ENCODE peak calls at places on chromosomes 4 and X, in seven cellular contexts. U is AG20443, E is immature natural killer cell, K is HL-60, D is hypothalamus, L is choroid plexus epithelial cell, H is ELF-1. O is an unnamed sample.

GRCh38 chr4:113637823-113638691 is 123.5 kb downstream of the CAMK2D start:
- DNase-seq in U (no peak), E (no peak), K (no peak), D (no peak), L (no peak), H (no peak), O (peak)

GRCh38 chrX:47637546-47638195 is 7.9 kb upstream of the CFP start:
- DNase-seq in U (no peak), E (no peak), K (no peak), D (peak), L (no peak), H (peak), O (peak)

GRCh38 chr4:182212211-182212761 is 30.9 kb upstream of the TENM3 start:
- DNase-seq in U (peak), E (no peak), K (no peak), D (no peak), L (peak), H (peak), O (peak)

GRCh38 chrX:124238268-124238667 is 94.2 kb upstream of the TEX13D start:
- DNase-seq in U (no peak), E (no peak), K (no peak), D (no peak), L (no peak), H (no peak), O (no peak)

GRCh38 chrX:101417981-101418841 is 10.2 kb downstream of the HNRNPH2 start:
- DNase-seq in U (peak), E (peak), K (peak), D (peak), L (no peak), H (peak), O (peak)

GRCh38 chr4:24195976-24196736 is 306.3 kb upstream of the PPARGC1A start:
- DNase-seq in U (no peak), E (no peak), K (no peak), D (no peak), L (peak), H (no peak), O (no peak)

GRCh38 chrX:850471-850916 is 219.9 kb downstream of the SHOX start:
- DNase-seq in U (no peak), E (no peak), K (no peak), D (no peak), L (peak), H (peak), O (peak)

GRCh38 chrX:10507181-10507580 is 113.2 kb downstream of the MID1 start:
- DNase-seq in U (no peak), E (no peak), K (no peak), D (no peak), L (peak), H (no peak), O (no peak)

GRCh38 chrX:31228415-31228832 is 156.6 kb upstream of the FTHL17 start:
- DNase-seq in U (peak), E (no peak), K (no peak), D (no peak), L (peak), H (no peak), O (no peak)

GRCh38 chrX:131747173-131747572 is 203.3 kb downstream of the OR13H1 start:
- DNase-seq in U (no peak), E (peak), K (peak), D (peak), L (no peak), H (peak), O (no peak)

GRCh38 chrX:2184089-2184488 is 316.7 kb downstream of the DHRSX start:
- DNase-seq in U (no peak), E (no peak), K (no peak), D (no peak), L (no peak), H (no peak), O (no peak)

GRCh38 chr4:183136880-183137279 is 37.8 kb downstream of the WWC2 start:
- DNase-seq in U (no peak), E (no peak), K (no peak), D (no peak), L (no peak), H (no peak), O (no peak)

GRCh38 chrX:38262715-38263620 is 42.3 kb upstream of the SRPX start:
- DNase-seq in U (no peak), E (no peak), K (no peak), D (no peak), L (peak), H (no peak), O (no peak)

GRCh38 chrX:13598877-13599276 is 29.5 kb downstream of the EGFL6 start:
- DNase-seq in U (peak), E (no peak), K (peak), D (no peak), L (peak), H (no peak), O (peak)

GRCh38 chrX:15416133-15416993 is 32.1 kb upstream of the VEGFD start:
- DNase-seq in U (no peak), E (no peak), K (no peak), D (no peak), L (no peak), H (peak), O (no peak)

GRCh38 chrX:152640039-152640818 is 2.5 kb downstream of the GABRQ start:
- DNase-seq in U (peak), E (no peak), K (no peak), D (peak), L (no peak), H (no peak), O (no peak)

GRCh38 chr4:104490770-104491395 is 3.8 kb downstream of the CXXC4 start:
- DNase-seq in U (peak), E (peak), K (peak), D (peak), L (peak), H (peak), O (peak)

GRCh38 chr4:184534511-184535391 is 60.4 kb upstream of the IRF2 start:
- DNase-seq in U (peak), E (peak), K (peak), D (no peak), L (peak), H (no peak), O (no peak)

O was measured in neural progenitor cell.